ENCODE peak calls at places on chromosome 13, in seven cellular contexts. A, Y, R, O, Z, L and J are unnamed samples.

GRCh38 chr13:59490651-59491050 is 673.1 kb downstream of the DIAPH3 start:
- DNase-seq in Y (no peak), Z (no peak), L (no peak), A (no peak), O (no peak), R (no peak), J (no peak)

GRCh38 chr13:52738719-52739467 is 727 bp downstream of the CNMD start:
- DNase-seq in Y (no peak), O (peak), R (no peak), L (peak), Z (peak), A (no peak), J (no peak)

GRCh38 chr13:26495749-26496148 is 61.7 kb upstream of the WASF3 start:
- DNase-seq in A (no peak), Y (no peak), L (no peak), R (no peak), O (no peak), Z (no peak), J (no peak)

GRCh38 chr13:38767506-38768265 is 80.8 kb downstream of the FREM2 start:
- DNase-seq in O (no peak), R (no peak), Y (no peak), A (no peak), L (no peak), Z (no peak), J (no peak)

GRCh38 chr13:27053902-27054595 is 117.6 kb downstream of the USP12 start:
- DNase-seq in O (no peak), A (no peak), L (no peak), Y (no peak), Z (peak), R (peak), J (no peak)

GRCh38 chr13:28258401-28258800 is 120.1 kb downstream of the PAN3 start:
- DNase-seq in R (no peak), A (no peak), Z (no peak), L (no peak), O (no peak), Y (no peak), J (no peak)

GRCh38 chr13:20270163-20270865 is 38.2 kb upstream of the GJB6 start:
- DNase-seq in A (no peak), L (no peak), R (no peak), Z (no peak), Y (no peak), O (peak), J (no peak)

GRCh38 chr13:98960331-98961203 is 17.3 kb downstream of the DOCK9 start:
- DNase-seq in O (no peak), A (no peak), Y (no peak), R (no peak), Z (no peak), L (no peak), J (no peak)

DNA sequence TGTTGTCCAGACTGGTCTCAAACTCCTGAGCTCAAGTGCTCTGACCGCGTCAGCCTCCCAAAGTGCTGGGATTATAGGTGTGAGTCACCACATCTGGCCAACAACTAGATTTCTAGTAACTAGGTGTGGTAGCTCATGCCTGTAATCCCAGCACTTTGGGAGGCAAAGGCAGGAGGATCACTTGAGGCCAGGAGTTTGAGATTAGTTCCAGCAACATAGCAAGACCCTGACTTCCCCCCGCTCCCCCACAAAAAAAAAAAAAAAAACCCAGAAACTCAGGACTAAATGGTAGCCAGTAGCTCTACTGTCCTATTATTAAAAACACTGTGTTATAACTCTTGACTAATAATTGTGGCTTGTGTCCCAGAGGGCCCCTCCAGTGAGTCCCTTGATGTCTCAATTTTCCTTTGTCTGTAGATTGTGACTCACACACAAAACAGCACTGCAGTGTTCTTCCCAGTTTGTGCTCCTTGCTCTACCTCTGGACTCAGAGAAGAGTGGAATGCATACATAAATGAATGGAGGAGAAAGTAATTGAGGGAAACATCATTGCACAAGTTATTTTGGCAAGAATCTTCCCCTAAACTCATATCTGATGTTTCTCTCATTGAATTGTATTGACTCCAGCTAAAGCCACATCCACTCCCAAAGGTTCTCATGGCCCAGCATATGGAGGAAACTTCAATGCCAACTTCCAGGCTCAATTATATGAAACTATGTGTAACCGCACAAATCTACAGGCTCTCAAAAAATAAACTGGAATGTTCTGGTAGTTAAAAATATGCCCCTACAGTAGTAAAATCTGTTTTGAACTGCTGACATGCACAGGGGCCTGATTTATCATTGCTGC is 8.8 kb downstream of the TPT1 start:
- DNase-seq in Z (peak), R (peak), A (no peak), L (no peak), O (no peak), Y (no peak), J (no peak)
- TF ChIP-seq EZH2phosphoT487 in Z (peak), R (no peak), A (no peak), L (no peak), O (no peak), Y (no peak), J (no peak)

DNA sequence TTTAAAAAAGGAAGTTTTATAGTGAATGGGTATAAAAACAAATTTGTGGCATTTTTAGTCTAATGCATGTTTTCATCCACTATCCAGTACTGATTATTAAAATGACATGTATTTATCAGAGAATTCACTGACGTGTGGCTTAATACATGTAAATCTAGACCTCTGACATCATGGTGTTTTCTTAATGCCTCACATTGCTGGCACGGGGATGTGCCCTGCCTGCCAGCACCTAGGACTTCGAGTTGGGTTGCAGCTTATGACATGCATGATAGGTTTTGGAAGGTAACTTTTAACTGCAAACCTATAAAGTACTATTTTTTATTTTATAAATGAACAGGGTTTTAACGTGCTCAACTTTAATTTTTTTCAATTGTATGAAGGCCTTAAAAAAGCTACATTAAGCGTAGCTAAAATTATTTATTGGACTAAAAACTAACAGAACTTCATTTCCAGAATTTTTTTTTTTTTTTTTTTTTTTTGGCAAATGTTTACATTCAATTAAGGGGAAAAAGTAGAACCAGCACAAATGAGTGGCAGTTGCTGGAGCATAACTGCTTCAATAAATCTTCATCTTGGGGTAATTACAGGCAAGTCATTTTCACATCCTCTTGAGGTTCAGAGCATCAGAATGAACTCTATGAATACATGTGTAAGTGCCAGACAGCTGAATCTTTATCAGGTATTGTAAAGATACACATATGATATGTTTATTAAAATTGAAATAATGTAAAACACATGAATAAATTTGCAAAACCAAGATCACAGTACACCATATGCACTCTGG is 16.3 kb downstream of the METTL21C start:
- DNase-seq in R (no peak), Y (no peak), A (no peak), Z (no peak), L (no peak), O (no peak), J (no peak)
- TF ChIP-seq EZH2phosphoT487 in R (no peak), Y (no peak), A (no peak), Z (no peak), L (no peak), O (no peak), J (no peak)

DNA sequence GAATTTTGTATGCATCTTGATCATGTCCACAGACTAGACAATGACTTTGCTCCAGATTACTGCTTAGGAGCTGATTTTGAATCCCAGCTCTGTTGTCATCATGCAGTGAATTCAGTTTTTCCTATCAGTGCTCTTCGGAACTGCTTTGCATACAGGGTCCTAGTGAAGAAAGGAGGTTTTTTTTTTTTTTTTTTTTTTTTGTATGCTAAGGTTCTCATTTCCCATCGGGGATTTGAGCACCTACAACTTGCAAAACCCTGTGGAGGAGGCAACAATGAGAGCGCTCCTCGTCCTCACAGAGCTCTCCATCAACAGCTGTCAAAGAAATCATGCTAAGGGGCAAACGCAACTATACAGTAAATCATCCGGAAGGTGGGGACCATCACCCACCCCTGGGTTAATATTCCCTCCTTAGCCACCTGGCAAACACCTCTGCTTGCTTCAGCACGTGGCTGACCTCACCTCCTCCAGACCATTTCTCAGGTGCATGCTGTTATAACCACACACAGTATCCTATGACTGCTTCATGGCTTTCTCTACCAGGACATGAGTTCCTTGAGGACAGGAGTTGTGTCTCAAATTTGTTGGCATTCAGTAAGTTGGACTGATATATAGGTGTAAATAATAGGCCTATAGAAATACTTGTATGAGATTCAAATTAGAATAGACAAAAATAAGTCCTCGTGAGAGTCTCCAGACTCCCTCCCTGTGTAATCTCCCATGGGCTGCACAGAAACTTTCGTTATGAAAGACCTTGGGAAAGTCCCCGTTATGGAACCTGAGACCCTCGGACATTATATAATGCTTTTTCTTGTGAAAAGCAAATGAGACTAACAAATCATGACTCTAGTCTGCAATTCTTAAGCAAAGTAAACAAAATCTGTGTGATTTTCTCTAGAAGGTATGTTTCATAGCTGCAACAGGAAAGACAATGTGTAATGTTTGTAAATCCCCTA is 113.8 kb downstream of the KATNAL1 start:
- DNase-seq in Y (no peak), A (no peak), R (no peak), O (no peak), Z (no peak), L (no peak), J (no peak)
- TF ChIP-seq EZH2phosphoT487 in Y (no peak), A (no peak), R (no peak), O (no peak), Z (no peak), L (no peak), J (no peak)

GRCh38 chr13:44303681-44304432 is 69.8 kb upstream of the SERP2 start:
- DNase-seq in A (no peak), L (no peak), R (no peak), Y (peak), Z (no peak), O (peak), J (no peak)
- TF ChIP-seq EZH2phosphoT487 in A (no peak), L (no peak), R (no peak), Y (no peak), Z (no peak), O (no peak), J (no peak)

DNA sequence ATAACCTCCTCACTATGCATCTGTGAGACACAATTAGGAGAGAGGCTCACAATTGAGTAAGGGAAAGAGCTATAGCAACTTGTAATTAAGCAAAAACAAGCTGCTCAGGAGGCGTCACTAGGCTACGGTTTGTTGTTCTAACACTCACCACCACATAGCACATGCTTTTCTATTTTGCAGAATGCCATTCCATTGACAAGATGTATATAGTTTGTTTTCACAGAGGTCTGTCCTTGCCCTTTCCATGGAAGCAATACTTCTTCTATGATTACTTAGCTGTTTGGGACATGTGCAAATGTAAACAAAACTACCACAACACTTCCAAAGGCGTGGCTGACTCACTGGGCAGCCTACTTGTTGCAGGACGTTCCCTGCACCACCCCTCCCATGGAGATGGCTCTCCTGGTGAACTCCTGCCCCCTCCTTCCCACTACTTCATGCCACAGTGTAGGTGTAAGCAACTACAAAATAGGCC is 33.9 kb upstream of the FAM216B start:
- DNase-seq in A (no peak), Y (no peak), L (no peak), O (peak), R (no peak), Z (peak), J (no peak)
- TF ChIP-seq EZH2phosphoT487 in A (no peak), Y (no peak), L (no peak), O (no peak), R (no peak), Z (peak), J (no peak)

GRCh38 chr13:82947121-82948077 is 934.9 kb downstream of the SLITRK1 start:
- DNase-seq in Y (no peak), R (no peak), Z (peak), L (no peak), A (no peak), O (no peak), J (no peak)
- TF ChIP-seq EZH2phosphoT487 in Y (no peak), R (no peak), Z (no peak), L (no peak), A (no peak), O (no peak), J (no peak)

DNA sequence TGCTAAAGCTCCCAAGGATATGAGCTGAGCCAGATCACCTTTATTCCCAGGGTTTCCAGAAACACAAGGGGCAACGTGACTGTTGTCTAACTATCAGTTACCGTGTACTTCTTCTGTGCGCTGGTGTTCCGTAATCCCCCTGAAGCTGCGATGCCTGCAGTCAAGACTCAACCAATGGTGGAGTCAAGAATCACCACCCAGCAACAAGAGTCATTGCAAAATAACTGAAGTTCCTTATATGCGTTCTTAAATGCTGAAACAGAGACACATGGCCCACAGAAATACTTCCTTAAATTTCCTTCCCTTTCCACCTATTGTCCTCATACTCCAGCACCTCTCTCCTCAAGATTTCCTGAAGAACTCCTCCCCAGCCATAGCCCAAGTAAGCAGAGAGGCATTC is 200.2 kb downstream of the KATNAL1 start:
- DNase-seq in L (no peak), Y (no peak), R (no peak), Z (no peak), A (no peak), O (no peak), J (no peak)
- TF ChIP-seq EZH2phosphoT487 in L (no peak), Y (no peak), R (no peak), Z (no peak), A (no peak), O (no peak), J (no peak)

DNA sequence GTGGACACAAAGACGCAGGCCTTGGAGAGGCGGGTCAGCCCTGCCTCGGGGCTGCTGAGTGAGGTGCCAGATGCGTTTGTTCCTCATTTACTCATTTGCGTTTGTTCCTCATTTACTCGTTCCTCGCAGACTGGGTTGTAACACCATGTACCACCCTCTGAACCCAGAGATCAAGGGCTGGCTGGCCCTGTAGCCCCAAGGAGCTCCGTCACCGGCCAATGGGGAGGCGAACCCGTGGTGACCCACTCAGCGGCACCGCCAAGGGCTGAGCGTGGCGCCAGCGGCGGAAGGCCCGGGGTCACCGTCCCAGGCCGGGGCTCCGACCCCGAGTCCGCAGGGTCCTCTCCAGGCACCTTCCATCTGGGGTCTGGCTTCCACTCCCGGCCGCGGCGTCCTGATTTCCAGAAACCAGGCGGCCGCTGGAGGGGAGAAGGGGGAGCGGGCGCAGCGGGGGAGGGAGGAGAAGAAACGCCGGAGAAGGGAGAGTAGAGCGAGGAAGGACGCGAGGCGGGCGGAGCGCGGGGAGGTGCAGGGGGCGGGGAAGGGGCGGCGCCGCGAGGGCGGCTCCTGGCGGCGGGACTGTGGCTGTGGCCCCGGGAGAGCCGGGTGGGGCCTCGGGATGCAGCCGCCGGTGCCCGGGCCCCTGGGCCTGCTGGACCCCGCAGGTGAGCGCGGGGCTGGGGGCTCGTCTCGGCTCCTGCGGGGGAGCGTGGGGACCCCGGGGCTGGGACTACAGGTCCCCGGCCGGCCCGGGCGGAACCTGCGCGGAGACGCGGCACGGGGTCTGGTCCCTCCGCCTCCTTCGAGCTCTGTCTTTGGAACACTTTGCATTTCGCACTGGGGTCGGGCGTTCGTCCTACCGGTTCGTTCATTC is at the start of gene TMEM255B:
- DNase-seq in A (no peak), Z (peak), Y (peak), R (peak), O (peak), L (peak), J (peak)
- TF ChIP-seq EZH2phosphoT487 in A (no peak), Z (no peak), Y (no peak), R (no peak), O (no peak), L (peak), J (no peak)

DNA sequence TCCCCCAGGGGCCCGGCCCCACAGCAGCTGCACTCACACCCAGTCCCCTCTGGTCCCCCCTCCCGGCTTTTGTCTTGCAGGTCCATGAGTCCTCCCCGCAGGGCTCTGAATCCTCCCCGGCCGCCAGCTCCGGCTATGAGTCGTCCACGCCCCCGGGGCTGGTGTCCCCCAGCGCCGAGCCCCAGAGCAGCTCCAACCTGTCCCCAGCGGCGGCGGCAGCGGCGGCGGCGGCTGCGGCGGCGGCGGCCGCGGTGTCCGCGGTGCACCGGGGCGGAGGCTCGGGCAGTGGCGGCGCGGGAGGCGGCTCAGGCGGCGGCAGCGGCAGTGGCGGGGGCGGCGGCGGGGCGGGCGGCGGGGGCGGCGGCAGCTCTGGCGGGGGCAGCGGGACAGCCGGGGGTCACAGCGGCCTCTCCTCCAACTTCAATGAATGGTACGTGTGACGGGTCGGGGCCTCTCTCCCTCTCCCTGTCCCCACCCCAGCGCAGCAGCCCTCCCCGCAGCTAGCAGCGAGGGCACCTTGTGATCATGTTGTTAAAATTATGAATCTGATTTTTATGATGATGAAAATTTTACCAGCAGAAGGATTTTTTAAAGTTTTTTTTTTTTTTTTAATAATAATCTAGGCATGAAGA is 3.8 kb downstream of the ZIC2 start:
- DNase-seq in Z (no peak), L (peak), A (no peak), O (peak), Y (no peak), R (no peak), J (no peak)
- TF ChIP-seq EZH2phosphoT487 in Z (no peak), L (no peak), A (no peak), O (no peak), Y (peak), R (no peak), J (no peak)

GRCh38 chr13:66774046-66774445 is 456.1 kb downstream of the PCDH9 start:
- DNase-seq in O (no peak), R (no peak), Y (no peak), Z (no peak), A (no peak), L (no peak), J (no peak)
- TF ChIP-seq EZH2phosphoT487 in O (no peak), R (no peak), Y (no peak), Z (no peak), A (no peak), L (no peak), J (no peak)